ENCODE peak calls at places on chromosomes 1 and 21, in five cellular contexts. One of them, this sample, is unnamed.

GRCh38 chr1:236603896-236604217 is 459 bp downstream of the HEATR1 start:
- DNase-seq in fibroblast of lung: peak
- DNase-seq in uterus: no peak
- DNase-seq in IMR-90: peak
- DNase-seq in left ventricle myocardium inferior: no peak
- DNase-seq in this sample: peak

GRCh38 chr1:248622491-248623106 is 12.3 kb downstream of the OR2T11 start:
- DNase-seq in IMR-90: peak
- DNase-seq in left ventricle myocardium inferior: no peak
- DNase-seq in uterus: no peak
- DNase-seq in fibroblast of lung: peak
- DNase-seq in this sample: peak

GRCh38 chr1:5748286-5749225 is 243.7 kb downstream of the NPHP4 start:
- DNase-seq in uterus: no peak
- DNase-seq in left ventricle myocardium inferior: no peak
- DNase-seq in IMR-90: no peak
- DNase-seq in fibroblast of lung: no peak
- DNase-seq in this sample: no peak

GRCh38 chr21:29521872-29522271 is 223.2 kb downstream of the BACH1 start:
- DNase-seq in uterus: no peak
- DNase-seq in IMR-90: no peak
- DNase-seq in left ventricle myocardium inferior: no peak
- DNase-seq in fibroblast of lung: no peak
- DNase-seq in this sample: no peak

GRCh38 chr1:15282810-15283474 is 35.9 kb downstream of the FHAD1 start:
- DNase-seq in IMR-90: no peak
- DNase-seq in uterus: no peak
- DNase-seq in left ventricle myocardium inferior: peak
- DNase-seq in fibroblast of lung: no peak
- DNase-seq in this sample: no peak

GRCh38 chr1:62926681-62927252 is 142.8 kb downstream of the ATG4C start:
- DNase-seq in left ventricle myocardium inferior: no peak
- DNase-seq in uterus: no peak
- DNase-seq in IMR-90: no peak
- DNase-seq in fibroblast of lung: no peak
- DNase-seq in this sample: no peak

GRCh38 chr1:203454986-203455471 is 20.6 kb upstream of the PRELP start:
- DNase-seq in uterus: no peak
- DNase-seq in left ventricle myocardium inferior: no peak
- DNase-seq in fibroblast of lung: no peak
- DNase-seq in IMR-90: no peak
- DNase-seq in this sample: peak

GRCh38 chr1:47650205-47650604 is 212.4 kb downstream of the FOXD2 start:
- DNase-seq in IMR-90: peak
- DNase-seq in left ventricle myocardium inferior: no peak
- DNase-seq in fibroblast of lung: peak
- DNase-seq in uterus: no peak
- DNase-seq in this sample: peak

GRCh38 chr1:156097499-156098178 is 15.4 kb upstream of the MEX3A start:
- DNase-seq in uterus: no peak
- DNase-seq in IMR-90: no peak
- DNase-seq in fibroblast of lung: no peak
- DNase-seq in left ventricle myocardium inferior: no peak
- DNase-seq in this sample: no peak

GRCh38 chr1:157004286-157004685 is 41.3 kb downstream of the ARHGEF11 start:
- DNase-seq in uterus: no peak
- DNase-seq in fibroblast of lung: no peak
- DNase-seq in left ventricle myocardium inferior: no peak
- DNase-seq in IMR-90: no peak
- DNase-seq in this sample: peak

GRCh38 chr1:174166530-174167328 is 7.4 kb downstream of the RABGAP1L start:
- DNase-seq in IMR-90: no peak
- DNase-seq in fibroblast of lung: no peak
- DNase-seq in left ventricle myocardium inferior: no peak
- DNase-seq in uterus: no peak
- DNase-seq in this sample: no peak

GRCh38 chr1:54581621-54582035 is 33.6 kb downstream of the ACOT11 start:
- DNase-seq in IMR-90: peak
- DNase-seq in uterus: peak
- DNase-seq in fibroblast of lung: peak
- DNase-seq in left ventricle myocardium inferior: peak
- DNase-seq in this sample: peak

GRCh38 chr1:204782118-204782700 is 88.5 kb upstream of the NFASC start:
- DNase-seq in fibroblast of lung: no peak
- DNase-seq in uterus: no peak
- DNase-seq in left ventricle myocardium inferior: no peak
- DNase-seq in IMR-90: peak
- DNase-seq in this sample: peak

GRCh38 chr1:109207472-109208103 is 6.1 kb upstream of the SARS1 start:
- DNase-seq in IMR-90: no peak
- DNase-seq in uterus: no peak
- DNase-seq in left ventricle myocardium inferior: no peak
- DNase-seq in fibroblast of lung: no peak
- DNase-seq in this sample: no peak

GRCh38 chr1:9542425-9542824 is 3.2 kb downstream of the SLC25A33 start:
- DNase-seq in IMR-90: peak
- DNase-seq in fibroblast of lung: peak
- DNase-seq in uterus: no peak
- DNase-seq in left ventricle myocardium inferior: no peak
- DNase-seq in this sample: peak

GRCh38 chr1:30411206-30411605 is 312.2 kb downstream of the MATN1 start:
- DNase-seq in uterus: no peak
- DNase-seq in left ventricle myocardium inferior: no peak
- DNase-seq in IMR-90: no peak
- DNase-seq in fibroblast of lung: no peak
- DNase-seq in this sample: no peak

GRCh38 chr21:38119793-38120192 is 137.0 kb upstream of the KCNJ15 start:
- DNase-seq in left ventricle myocardium inferior: no peak
- DNase-seq in uterus: no peak
- DNase-seq in IMR-90: no peak
- DNase-seq in fibroblast of lung: no peak
- DNase-seq in this sample: no peak

GRCh38 chr1:3004285-3005205 is 16.7 kb upstream of the ACTRT2 start:
- DNase-seq in uterus: no peak
- DNase-seq in left ventricle myocardium inferior: no peak
- DNase-seq in IMR-90: no peak
- DNase-seq in fibroblast of lung: no peak
- DNase-seq in this sample: no peak

GRCh38 chr1:179820216-179820970 is 57.2 kb downstream of the TOR1AIP2 start:
- DNase-seq in fibroblast of lung: no peak
- DNase-seq in uterus: no peak
- DNase-seq in left ventricle myocardium inferior: no peak
- DNase-seq in IMR-90: no peak
- DNase-seq in this sample: no peak

GRCh38 chr1:30130106-30130505 is 593.3 kb downstream of the MATN1 start:
- DNase-seq in fibroblast of lung: no peak
- DNase-seq in IMR-90: no peak
- DNase-seq in uterus: no peak
- DNase-seq in left ventricle myocardium inferior: no peak
- DNase-seq in this sample: no peak

GRCh38 chr1:61244114-61244513 is 161.8 kb downstream of the NFIA start:
- DNase-seq in IMR-90: peak
- DNase-seq in fibroblast of lung: peak
- DNase-seq in uterus: no peak
- DNase-seq in left ventricle myocardium inferior: no peak
- DNase-seq in this sample: peak

GRCh38 chr1:110856410-110856809 is 16.5 kb upstream of the CD53 start:
- DNase-seq in left ventricle myocardium inferior: no peak
- DNase-seq in uterus: no peak
- DNase-seq in fibroblast of lung: no peak
- DNase-seq in IMR-90: no peak
- DNase-seq in this sample: no peak

GRCh38 chr1:8677782-8678181 is 139.7 kb downstream of the RERE start:
- DNase-seq in IMR-90: no peak
- DNase-seq in uterus: no peak
- DNase-seq in left ventricle myocardium inferior: no peak
- DNase-seq in fibroblast of lung: no peak
- DNase-seq in this sample: no peak

GRCh38 chr1:224333309-224333926 is 3.4 kb upstream of the NVL start:
- DNase-seq in IMR-90: peak
- DNase-seq in uterus: no peak
- DNase-seq in left ventricle myocardium inferior: no peak
- DNase-seq in fibroblast of lung: peak
- DNase-seq in this sample: peak

GRCh38 chr1:55213029-55213884 is 1.9 kb downstream of the USP24 start:
- DNase-seq in fibroblast of lung: no peak
- DNase-seq in left ventricle myocardium inferior: no peak
- DNase-seq in uterus: no peak
- DNase-seq in IMR-90: no peak
- DNase-seq in this sample: no peak

GRCh38 chr1:52102336-52103013 is 39.4 kb upstream of the ZFYVE9 start:
- DNase-seq in fibroblast of lung: peak
- DNase-seq in left ventricle myocardium inferior: no peak
- DNase-seq in uterus: no peak
- DNase-seq in IMR-90: no peak
- DNase-seq in this sample: no peak

DNA sequence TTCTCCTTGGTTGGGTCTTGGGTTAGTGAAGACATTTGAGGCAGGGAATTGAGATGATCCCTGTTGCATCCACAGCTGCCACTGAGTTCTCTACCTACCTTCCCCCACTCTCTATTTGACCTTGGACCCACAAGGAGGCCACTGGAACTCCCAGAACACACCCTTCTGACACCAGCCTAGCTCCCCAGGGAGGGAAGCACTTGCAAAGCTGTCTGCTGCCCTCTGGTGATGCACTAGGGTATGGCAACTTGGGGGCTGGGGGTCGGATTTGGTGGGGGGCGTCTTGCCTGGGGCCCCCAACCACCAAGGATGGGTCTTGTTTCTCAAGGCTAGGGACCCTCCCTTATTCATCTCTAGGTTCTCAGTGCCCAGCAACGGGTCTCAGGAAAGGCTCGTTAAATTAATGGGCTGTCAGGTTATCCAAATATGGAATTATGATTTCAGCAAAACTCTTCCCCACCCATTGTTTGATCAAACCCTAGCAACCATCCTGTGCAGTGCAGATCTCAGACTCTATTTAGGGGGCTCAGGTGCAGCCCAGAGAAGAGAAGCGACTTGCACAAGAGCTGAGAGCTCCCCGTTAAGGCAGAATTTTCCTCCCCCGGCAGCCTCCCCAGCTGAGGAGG is 177.8 kb upstream of the KLHDC7A start:
- DNase-seq in IMR-90: no peak
- DNase-seq in fibroblast of lung: no peak
- DNase-seq in uterus: no peak
- DNase-seq in left ventricle myocardium inferior: no peak
- DNase-seq in this sample: no peak
- TF ChIP-seq CTCF in IMR-90: no peak
- TF ChIP-seq CTCF in fibroblast of lung: no peak
- TF ChIP-seq CTCF in uterus: no peak
- TF ChIP-seq CTCF in left ventricle myocardium inferior: peak
- TF ChIP-seq CTCF in this sample: peak

DNA sequence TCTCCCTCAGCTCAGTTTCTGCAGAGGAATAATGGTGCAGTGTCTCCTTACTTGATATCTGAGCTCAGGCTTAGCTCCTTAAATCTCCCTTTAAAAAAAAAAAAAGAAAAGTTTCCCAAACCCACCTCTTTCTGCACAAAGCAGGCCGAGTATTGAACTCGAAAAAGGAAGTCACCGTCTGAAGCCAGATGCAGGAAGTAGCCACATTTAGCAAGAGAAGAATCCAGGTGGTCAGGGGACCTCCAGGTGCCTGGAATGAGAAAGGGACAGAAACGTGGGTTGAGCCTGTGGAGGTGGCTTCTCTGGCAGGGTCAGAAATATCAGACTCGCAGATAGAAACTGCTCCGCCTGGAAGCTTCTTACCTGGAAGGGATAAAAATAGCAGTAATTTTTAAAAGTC is 46.2 kb upstream of the TARDBP start:
- DNase-seq in fibroblast of lung: no peak
- DNase-seq in IMR-90: no peak
- DNase-seq in left ventricle myocardium inferior: no peak
- DNase-seq in uterus: no peak
- DNase-seq in this sample: no peak
- H3K4me3 ChIP-seq in fibroblast of lung: no peak
- H3K4me3 ChIP-seq in IMR-90: no peak
- H3K4me3 ChIP-seq in left ventricle myocardium inferior: no peak
- H3K4me3 ChIP-seq in uterus: no peak
- H3K4me3 ChIP-seq in this sample: no peak

DNA sequence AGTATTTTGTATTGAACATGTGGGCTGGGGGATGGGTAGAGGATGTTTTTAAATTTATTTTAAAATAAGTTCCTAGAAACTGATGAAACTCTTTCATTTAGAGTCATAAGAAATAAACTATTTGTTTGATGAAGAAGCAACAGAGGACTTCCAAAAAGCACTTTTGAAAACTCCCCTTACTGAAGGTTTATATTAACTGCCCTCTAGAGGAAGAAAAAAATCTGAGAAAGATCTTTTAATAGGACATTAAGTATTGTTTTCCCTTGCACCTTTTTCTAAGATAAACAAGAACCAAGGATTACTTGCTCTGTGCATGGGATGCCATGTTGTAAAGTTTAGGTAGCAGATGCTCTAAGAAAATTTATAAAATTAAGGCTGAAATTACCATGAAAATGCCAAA is 14.1 kb downstream of the DISP1 start:
- DNase-seq in left ventricle myocardium inferior: no peak
- DNase-seq in IMR-90: no peak
- DNase-seq in uterus: no peak
- DNase-seq in fibroblast of lung: no peak
- DNase-seq in this sample: no peak
- TF ChIP-seq CTCF in left ventricle myocardium inferior: no peak
- TF ChIP-seq CTCF in IMR-90: peak
- TF ChIP-seq CTCF in uterus: no peak
- TF ChIP-seq CTCF in fibroblast of lung: no peak
- TF ChIP-seq CTCF in this sample: peak

GRCh38 chr1:189305279-189305678 is 1172.4 kb downstream of the BRINP3 start:
- DNase-seq in uterus: no peak
- DNase-seq in IMR-90: no peak
- DNase-seq in left ventricle myocardium inferior: no peak
- DNase-seq in fibroblast of lung: no peak
- DNase-seq in this sample: no peak
- H3K4me3 ChIP-seq in uterus: no peak
- H3K4me3 ChIP-seq in IMR-90: no peak
- H3K4me3 ChIP-seq in left ventricle myocardium inferior: no peak
- H3K4me3 ChIP-seq in fibroblast of lung: no peak
- H3K4me3 ChIP-seq in this sample: no peak

DNA sequence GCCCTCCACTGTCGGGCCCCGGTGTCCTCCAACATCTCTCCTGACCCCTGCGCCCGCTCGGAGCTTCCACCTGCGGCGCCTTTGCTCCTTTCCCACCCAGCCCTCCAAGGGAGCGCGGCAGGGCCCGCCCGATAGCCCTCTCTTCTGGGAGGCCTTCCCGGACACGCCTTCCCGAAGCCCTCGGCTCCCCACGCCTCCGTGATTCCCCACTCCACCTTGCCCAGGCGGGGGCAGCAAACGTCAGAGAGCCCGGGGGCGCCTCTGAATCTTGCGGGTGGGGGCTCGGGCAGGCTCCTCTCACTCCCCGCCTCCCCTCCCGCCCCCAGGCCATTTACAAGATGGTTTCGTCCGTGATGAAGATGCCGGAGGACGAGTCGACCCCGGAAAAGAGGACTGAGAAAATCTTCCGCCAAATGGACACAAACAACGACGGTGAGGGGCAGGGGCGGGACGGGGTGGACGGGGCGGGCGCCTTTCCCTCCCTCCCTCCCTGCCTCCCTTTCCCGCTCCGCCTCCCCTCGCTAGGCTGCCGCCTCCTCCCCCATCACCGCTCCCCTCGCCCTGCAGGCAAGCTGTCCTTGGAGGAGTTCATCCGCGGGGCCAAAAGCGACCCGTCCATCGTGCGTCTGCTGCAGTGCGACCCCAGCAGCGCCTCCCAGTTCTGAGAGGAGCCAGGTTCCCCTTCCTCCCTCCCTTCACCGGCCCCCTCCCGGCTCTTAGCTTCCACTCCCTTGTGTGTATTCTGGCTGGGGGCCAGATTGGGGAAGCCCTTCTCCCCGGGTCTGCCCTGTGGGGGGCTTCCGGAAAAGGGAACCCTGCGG is 7.1 kb downstream of the HPCA start:
- DNase-seq in uterus: peak
- DNase-seq in IMR-90: peak
- DNase-seq in fibroblast of lung: no peak
- DNase-seq in left ventricle myocardium inferior: peak
- DNase-seq in this sample: no peak
- TF ChIP-seq CTCF in uterus: no peak
- TF ChIP-seq CTCF in IMR-90: no peak
- TF ChIP-seq CTCF in fibroblast of lung: no peak
- TF ChIP-seq CTCF in left ventricle myocardium inferior: no peak
- TF ChIP-seq CTCF in this sample: no peak

This sample was measured in AG10803.